ENCODE peak calls at places on chromosomes 16 and 17, in five cellular contexts. W, S, P, M and V are unnamed samples.

GRCh38 chr17:28008526-28008925 is 34.0 kb upstream of the NLK start:
- DNase-seq in W (no peak), S (no peak), P (no peak), M (peak; percentile 46), V (peak; percentile 27)

GRCh38 chr17:42276609-42277341 is 584 bp upstream of the STAT5B start:
- DNase-seq in W (peak; percentile 29), S (peak; percentile 82), P (peak; percentile 91), M (peak; percentile 74), V (peak; percentile 74)

GRCh38 chr16:50551243-50551642 is 3.0 kb downstream of the NKD1 start:
- DNase-seq in W (no peak), S (no peak), P (peak; percentile 72), M (no peak), V (no peak)

GRCh38 chr17:58279016-58279671 is 1.6 kb downstream of the MPO start:
- DNase-seq in W (no peak), S (no peak), P (peak; percentile 83), M (no peak), V (no peak)

GRCh38 chr17:69951058-69951457 is 124.0 kb upstream of the KCNJ16 start:
- DNase-seq in W (no peak), S (no peak), P (no peak), M (no peak), V (no peak)

GRCh38 chr17:76537578-76538280 is at the start of gene CYGB:
- DNase-seq in W (no peak), S (no peak), P (peak; percentile 81), M (no peak), V (no peak)

GRCh38 chr17:17663160-17664072 is 17.8 kb upstream of the RAI1 start:
- DNase-seq in W (peak; percentile 50), S (no peak), P (peak; percentile 83), M (peak; percentile 44), V (peak; percentile 87)

GRCh38 chr17:41652461-41652960 is 28.1 kb upstream of the KRT17 start:
- DNase-seq in W (no peak), S (no peak), P (no peak), M (no peak), V (no peak)

GRCh38 chr16:80341242-80341641 is 199.6 kb upstream of the DYNLRB2 start:
- DNase-seq in W (no peak), S (no peak), P (no peak), M (no peak), V (peak; percentile 1)

GRCh38 chr17:28398280-28398981 is 7.6 kb downstream of the SLC46A1 start:
- DNase-seq in W (no peak), S (no peak), P (no peak), M (no peak), V (no peak)

GRCh38 chr17:27558842-27559505 is 72.0 kb upstream of the LGALS9 start:
- DNase-seq in W (no peak), S (no peak), P (no peak), M (no peak), V (no peak)

GRCh38 chr17:45428954-45429337 is 3.7 kb downstream of the ARHGAP27 start:
- DNase-seq in W (no peak), S (no peak), P (peak; percentile 63), M (no peak), V (no peak)

GRCh38 chr17:38798614-38799500 is 499 bp downstream of the PIP4K2B start:
- DNase-seq in W (peak; percentile 47), S (peak; percentile 44), P (no peak), M (peak; percentile 44), V (peak; percentile 66)

GRCh38 chr16:80666378-80667257 is 125.8 kb downstream of the DYNLRB2 start:
- DNase-seq in W (no peak), S (no peak), P (no peak), M (no peak), V (no peak)

GRCh38 chr16:85579199-85579598 is 33.9 kb upstream of the GSE1 start:
- DNase-seq in W (no peak), S (no peak), P (no peak), M (no peak), V (no peak)

GRCh38 chr16:50668368-50669008 is 12.6 kb downstream of the SNX20 start:
- DNase-seq in W (no peak), S (no peak), P (peak; percentile 45), M (peak; percentile 56), V (no peak)

GRCh38 chr17:31261596-31261995 is 35.4 kb downstream of the OMG start:
- DNase-seq in W (no peak), S (no peak), P (no peak), M (no peak), V (no peak)

GRCh38 chr17:17931159-17931558 is 41.0 kb downstream of the TOM1L2 start:
- DNase-seq in W (no peak), S (no peak), P (peak; percentile 27), M (no peak), V (no peak)

GRCh38 chr16:80997139-80997798 is 9.4 kb downstream of the CMC2 start:
- DNase-seq in W (no peak), S (no peak), P (no peak), M (no peak), V (no peak)

GRCh38 chr16:50215680-50216079 is 50.7 kb upstream of the ADCY7 start:
- DNase-seq in W (no peak), S (no peak), P (no peak), M (no peak), V (no peak)

GRCh38 chr17:60971515-60972369 is 294.1 kb downstream of the BCAS3 start:
- DNase-seq in W (peak; percentile 13), S (no peak), P (no peak), M (peak; percentile 40), V (no peak)

GRCh38 chr17:50079334-50080095 is 15.6 kb upstream of the PDK2 start:
- DNase-seq in W (no peak), S (no peak), P (peak; percentile 90), M (peak; percentile 71), V (peak; percentile 81)

GRCh38 chr17:62950067-62950466 is 16.0 kb upstream of the TANC2 start:
- DNase-seq in W (no peak), S (no peak), P (no peak), M (peak; percentile 87), V (no peak)

GRCh38 chr17:12977008-12977751 is 40.6 kb downstream of the ELAC2 start:
- DNase-seq in W (no peak), S (no peak), P (peak; percentile 58), M (no peak), V (no peak)

GRCh38 chr16:69861276-69862030 is 89.7 kb upstream of the CLEC18A start:
- DNase-seq in W (no peak), S (peak; percentile 74), P (no peak), M (peak; percentile 35), V (no peak)

GRCh38 chr17:40510328-40510648 is 8.9 kb upstream of the TNS4 start:
- DNase-seq in W (no peak), S (no peak), P (peak; percentile 75), M (no peak), V (no peak)

GRCh38 chr16:59170065-59170712 is 436.1 kb upstream of the GOT2 start:
- DNase-seq in W (no peak), S (no peak), P (no peak), M (no peak), V (no peak)

GRCh38 chr16:66603537-66604375 is 748 bp upstream of the CMTM3 start:
- DNase-seq in W (peak; percentile 60), S (peak; percentile 62), P (peak; percentile 85), M (peak; percentile 37), V (peak; percentile 75)

GRCh38 chr17:11644265-11645212 is 46.3 kb downstream of the DNAH9 start:
- DNase-seq in W (no peak), S (peak; percentile 37), P (no peak), M (peak; percentile 72), V (peak; percentile 55)

GRCh38 chr16:6018848-6019489 is 921.4 kb upstream of the EEF2KMT start:
- DNase-seq in W (no peak), S (no peak), P (no peak), M (no peak), V (no peak)

DNA sequence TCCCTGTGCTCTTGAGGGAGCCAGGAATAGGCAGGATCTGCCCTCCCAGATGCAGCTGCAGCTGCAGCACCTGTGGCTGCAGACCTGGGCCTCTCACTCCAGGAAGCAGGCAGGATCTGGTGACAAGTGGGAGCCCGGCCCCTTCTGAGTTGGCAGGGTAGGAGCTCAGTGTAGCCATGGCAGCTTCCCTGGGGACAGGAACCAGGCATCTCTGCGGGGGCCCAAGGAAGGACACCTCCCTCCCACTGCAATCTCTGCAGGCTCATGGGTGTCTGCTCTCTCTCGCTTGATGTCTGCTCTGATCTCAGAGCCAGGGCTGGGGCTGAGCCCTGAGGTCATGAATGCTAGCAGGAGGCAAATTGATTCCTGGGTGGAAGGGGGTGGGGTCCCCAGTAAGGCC is 592.5 kb upstream of the CA10 start:
- DNase-seq in W (no peak), S (no peak), P (no peak), M (no peak), V (no peak)
- H3K9me3 ChIP-seq in W (peaks cover 4% of the 10 kb centered on the region), S (no peaks in the 10 kb centered on the region), P (no peaks in the 10 kb centered on the region), M (peaks cover 8% of the 10 kb centered on the region), V (no peaks in the 10 kb centered on the region)

DNA sequence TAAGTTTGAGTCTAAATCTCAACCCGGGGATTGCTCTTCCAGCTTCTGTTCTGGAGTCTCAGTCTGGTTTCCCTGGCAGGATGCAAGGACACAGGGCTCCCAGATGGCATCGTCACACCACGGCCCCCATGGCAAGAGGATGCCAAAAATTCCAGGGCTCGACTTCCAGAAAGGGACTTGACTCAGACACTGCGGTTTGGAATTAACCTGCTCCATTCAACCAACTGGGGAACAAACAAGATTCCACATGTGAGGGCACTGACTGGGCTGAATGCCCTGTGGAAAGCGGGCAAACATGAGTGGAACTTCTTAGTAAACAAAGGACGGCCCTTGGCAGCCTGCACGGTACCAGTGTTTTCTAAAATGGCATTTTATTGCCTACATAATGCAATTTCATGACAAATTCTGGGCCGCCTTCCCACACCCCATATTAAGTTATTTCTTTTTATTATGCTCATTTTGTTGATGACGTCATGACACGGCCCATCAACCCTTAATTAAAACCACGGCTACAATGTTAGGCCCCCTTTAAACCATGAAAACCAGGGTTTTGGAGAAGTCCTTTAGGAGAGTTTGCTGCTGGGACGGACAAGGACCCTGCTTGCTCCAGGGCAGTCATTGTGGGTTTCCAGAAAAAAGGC is 205.4 kb downstream of the FOXL1 start:
- DNase-seq in W (no peak), S (no peak), P (no peak), M (peak; percentile 24), V (peak; percentile 77)
- H3K27ac ChIP-seq in W (no peak overlapping the region), S (peak overlapping the region; percentile 37), P (no peak overlapping the region), M (no peak overlapping the region), V (no peak overlapping the region)

GRCh38 chr17:16428098-16428882 is 12.9 kb downstream of the TRPV2 start:
- DNase-seq in W (no peak), S (no peak), P (no peak), M (peak; percentile 73), V (peak; percentile 69)
- H3K4me1 ChIP-seq in W (no peaks in the 10 kb centered on the region), S (no peaks in the 10 kb centered on the region), P (no peaks in the 10 kb centered on the region), M (peaks cover 14% of the 10 kb centered on the region), V (no peaks in the 10 kb centered on the region)

GRCh38 chr16:31678649-31679325 is 151.1 kb downstream of the AHSP start:
- DNase-seq in W (no peak), S (no peak), P (no peak), M (no peak), V (no peak)
- H3K9me3 ChIP-seq in W (no peaks in the 10 kb centered on the region), S (no peaks in the 10 kb centered on the region), P (no peaks in the 10 kb centered on the region), M (no peaks in the 10 kb centered on the region), V (no peaks in the 10 kb centered on the region)

GRCh38 chr16:56912746-56913703 is 18.9 kb upstream of the HERPUD1 start:
- DNase-seq in W (no peak), S (no peak), P (peak; percentile 42), M (no peak), V (no peak)

GRCh38 chr16:56909484-56910113 is 22.3 kb upstream of the HERPUD1 start:
- DNase-seq in W (no peak), S (no peak), P (peak; percentile 57), M (no peak), V (no peak)

GRCh38 chr16:56911771-56912541 is 20.0 kb upstream of the HERPUD1 start:
- DNase-seq in W (no peak), S (peak; percentile 52), P (peak; percentile 73), M (peak; percentile 40), V (peak; percentile 50)

GRCh38 chr16:56910114-56910511 is 21.8 kb upstream of the HERPUD1 start:
- DNase-seq in W (no peak), S (no peak), P (no peak), M (no peak), V (no peak)

GRCh38 chr16:56910654-56911539 is 21.0 kb upstream of the HERPUD1 start:
- DNase-seq in W (no peak), S (peak; percentile 35), P (peak; percentile 45), M (no peak), V (peak; percentile 62)
- H3K27ac ChIP-seq in W (no peak overlapping the region), S (no peak overlapping the region), P (no peak overlapping the region), M (peak overlapping the region; percentile 69), V (peak overlapping the region; percentile 84)